ENCODE peak calls at places on chromosomes 7 and 10, in four cellular contexts. One of them, this sample, is unnamed.

GRCh38 chr10:127874966-127875765 is 17.6 kb downstream of the CLRN3 start:
- DNase-seq in heart left ventricle: no peak
- DNase-seq in nucleus accumbens: no peak
- DNase-seq in stimulated activated CD8-positive, alpha-beta memory T cell treated with anti-CD3 and anti-CD28 coated beads, Interleukin-15, amount 100 ng/mL, for 1 hour: no peak
- DNase-seq in this sample: no peak

GRCh38 chr10:123517376-123517775 is 148.8 kb upstream of the GPR26 start:
- DNase-seq in heart left ventricle: no peak
- DNase-seq in nucleus accumbens: no peak
- DNase-seq in stimulated activated CD8-positive, alpha-beta memory T cell treated with anti-CD3 and anti-CD28 coated beads, Interleukin-15, amount 100 ng/mL, for 1 hour: no peak
- DNase-seq in this sample: no peak

GRCh38 chr7:150941983-150942590 is 36.0 kb downstream of the KCNH2 start:
- DNase-seq in heart left ventricle: peak; percentile 83
- DNase-seq in nucleus accumbens: no peak
- DNase-seq in stimulated activated CD8-positive, alpha-beta memory T cell treated with anti-CD3 and anti-CD28 coated beads, Interleukin-15, amount 100 ng/mL, for 1 hour: peak; percentile 16
- DNase-seq in this sample: peak; percentile 86

GRCh38 chr10:71289421-71290130 is 29.5 kb upstream of the SLC29A3 start:
- DNase-seq in heart left ventricle: no peak
- DNase-seq in nucleus accumbens: no peak
- DNase-seq in stimulated activated CD8-positive, alpha-beta memory T cell treated with anti-CD3 and anti-CD28 coated beads, Interleukin-15, amount 100 ng/mL, for 1 hour: no peak
- DNase-seq in this sample: peak; percentile 46

GRCh38 chr10:59894114-59894513 is 12.2 kb downstream of the CCDC6 start:
- DNase-seq in heart left ventricle: peak; percentile 60
- DNase-seq in nucleus accumbens: peak; percentile 29
- DNase-seq in stimulated activated CD8-positive, alpha-beta memory T cell treated with anti-CD3 and anti-CD28 coated beads, Interleukin-15, amount 100 ng/mL, for 1 hour: no peak
- DNase-seq in this sample: peak; percentile 57

GRCh38 chr7:129778770-129779601 is 167.5 kb downstream of the NRF1 start:
- DNase-seq in heart left ventricle: no peak
- DNase-seq in nucleus accumbens: no peak
- DNase-seq in stimulated activated CD8-positive, alpha-beta memory T cell treated with anti-CD3 and anti-CD28 coated beads, Interleukin-15, amount 100 ng/mL, for 1 hour: no peak
- DNase-seq in this sample: no peak

GRCh38 chr10:15824498-15824897 is 35.8 kb downstream of the MINDY3 start:
- DNase-seq in heart left ventricle: no peak
- DNase-seq in nucleus accumbens: no peak
- DNase-seq in stimulated activated CD8-positive, alpha-beta memory T cell treated with anti-CD3 and anti-CD28 coated beads, Interleukin-15, amount 100 ng/mL, for 1 hour: no peak
- DNase-seq in this sample: no peak

GRCh38 chr7:121219031-121219430 is 109.8 kb upstream of the WNT16 start:
- DNase-seq in heart left ventricle: no peak
- DNase-seq in nucleus accumbens: no peak
- DNase-seq in stimulated activated CD8-positive, alpha-beta memory T cell treated with anti-CD3 and anti-CD28 coated beads, Interleukin-15, amount 100 ng/mL, for 1 hour: no peak
- DNase-seq in this sample: no peak

GRCh38 chr10:98299341-98299740 is 31.3 kb upstream of the LOXL4 start:
- DNase-seq in heart left ventricle: no peak
- DNase-seq in nucleus accumbens: no peak
- DNase-seq in stimulated activated CD8-positive, alpha-beta memory T cell treated with anti-CD3 and anti-CD28 coated beads, Interleukin-15, amount 100 ng/mL, for 1 hour: no peak
- DNase-seq in this sample: no peak

GRCh38 chr7:111756687-111757178 is 194.4 kb upstream of the IMMP2L start:
- DNase-seq in heart left ventricle: peak; percentile 73
- DNase-seq in nucleus accumbens: peak; percentile 84
- DNase-seq in stimulated activated CD8-positive, alpha-beta memory T cell treated with anti-CD3 and anti-CD28 coated beads, Interleukin-15, amount 100 ng/mL, for 1 hour: no peak
- DNase-seq in this sample: peak; percentile 82